ENCODE peak calls at places on chromosomes 13 and 19, in nine cellular contexts. J is mesendoderm, E is ascending aorta, G is heart left ventricle, C is breast epithelium, X is psoas muscle, A is tibial nerve, N is fibroblast of lung, K is lung. V is an unnamed sample.

GRCh38 chr19:54137913-54138776 is 583 bp downstream of the CNOT3 start:
- DNase-seq in X (peak; percentile 73), N (no peak), C (no peak), J (peak; percentile 27), G (no peak), K (no peak), E (no peak), A (no peak), V (peak; percentile 47)

GRCh38 chr19:42282036-42282762 is 13.1 kb downstream of the CIC start:
- DNase-seq in C (no peak), N (peak; percentile 52), X (peak; percentile 65), K (no peak), G (no peak), J (no peak), E (no peak), A (peak; percentile 34), V (no peak)

GRCh38 chr13:79194272-79194671 is 211.8 kb downstream of the RBM26 start:
- DNase-seq in A (no peak), E (no peak), J (no peak), X (no peak), C (no peak), K (no peak), N (no peak), G (no peak), V (peak; percentile 18)

GRCh38 chr13:38264363-38265134 is 85.1 kb upstream of the UFM1 start:
- DNase-seq in G (no peak), N (no peak), E (no peak), A (no peak), C (no peak), J (no peak), X (no peak), K (no peak), V (no peak)

GRCh38 chr13:49220035-49220855 is at the start of gene MLNR:
- DNase-seq in X (peak; percentile 58), J (peak; percentile 72), N (peak; percentile 40), E (no peak), G (no peak), A (no peak), K (no peak), C (no peak), V (no peak)

GRCh38 chr13:112333756-112334543 is 42.2 kb upstream of the SPACA7 start:
- DNase-seq in C (no peak), J (no peak), G (no peak), X (no peak), N (peak; percentile 5), E (no peak), A (no peak), K (no peak), V (no peak)

GRCh38 chr19:6925801-6926751 is 38.7 kb downstream of the ADGRE1 start:
- DNase-seq in E (no peak), K (no peak), N (no peak), G (no peak), C (no peak), A (no peak), X (no peak), J (no peak), V (no peak)

GRCh38 chr13:97986841-97987240 is 33.4 kb downstream of the IPO5 start:
- DNase-seq in X (no peak), C (no peak), G (no peak), N (no peak), A (peak; percentile 15), K (no peak), E (no peak), J (no peak), V (no peak)

GRCh38 chr19:3687774-3688706 is 12.2 kb downstream of the PIP5K1C start:
- DNase-seq in A (no peak), E (no peak), K (no peak), G (no peak), N (no peak), C (peak; percentile 78), J (peak; percentile 58), X (no peak), V (peak; percentile 32)

GRCh38 chr19:58296086-58296485 is 9.1 kb upstream of the ERVK3-1 start:
- DNase-seq in X (no peak), E (no peak), A (no peak), N (no peak), G (no peak), K (no peak), C (no peak), J (no peak), V (no peak)
- H3K36me3 ChIP-seq in X (peaks cover 23% of the 10 kb centered on the region), E (peaks cover 99% of the 10 kb centered on the region), A (peaks cover 100% of the 10 kb centered on the region), N (peaks cover 21% of the 10 kb centered on the region), G (peaks cover 96% of the 10 kb centered on the region), K (peaks cover 38% of the 10 kb centered on the region), C (peaks cover 16% of the 10 kb centered on the region), J (peaks cover 27% of the 10 kb centered on the region), V (peaks cover 23% of the 10 kb centered on the region)

GRCh38 chr19:55720214-55720746 is 17.9 kb downstream of the NLRP9 start:
- DNase-seq in J (no peak), N (no peak), X (no peak), E (no peak), C (no peak), A (no peak), K (no peak), G (no peak), V (no peak)

GRCh38 chr19:55720801-55721200 is 17.4 kb downstream of the NLRP9 start:
- DNase-seq in G (no peak), E (no peak), J (no peak), N (no peak), C (no peak), X (no peak), K (no peak), A (no peak), V (no peak)

GRCh38 chr19:55723491-55723890 is 14.7 kb downstream of the NLRP9 start:
- DNase-seq in N (no peak), G (no peak), E (no peak), A (no peak), K (no peak), X (no peak), J (no peak), C (no peak), V (no peak)
- H3K27me3 ChIP-seq in N (no peaks in the 10 kb centered on the region), G (peaks cover 9% of the 10 kb centered on the region), E (no peaks in the 10 kb centered on the region), A (no peaks in the 10 kb centered on the region), K (peaks cover 4% of the 10 kb centered on the region), X (peaks cover 3% of the 10 kb centered on the region), J (no peaks in the 10 kb centered on the region), C (peaks cover 12% of the 10 kb centered on the region), V (no peaks in the 10 kb centered on the region)

GRCh38 chr19:10823690-10824089 is 12.3 kb downstream of the TMED1 start:
- DNase-seq in K (no peak), N (no peak), J (no peak), A (no peak), C (no peak), E (no peak), X (no peak), G (no peak), V (no peak)
- H3K36me3 ChIP-seq in K (peaks cover 9% of the 10 kb centered on the region), N (peaks cover 32% of the 10 kb centered on the region), J (peaks cover 5% of the 10 kb centered on the region), A (peaks cover 89% of the 10 kb centered on the region), C (no peaks in the 10 kb centered on the region), E (peaks cover 80% of the 10 kb centered on the region), X (peaks cover 3% of the 10 kb centered on the region), G (peaks cover 85% of the 10 kb centered on the region), V (peaks cover 35% of the 10 kb centered on the region)

GRCh38 chr13:73334459-73334858 is 275.7 kb downstream of the KLF5 start:
- DNase-seq in K (no peak), X (no peak), J (no peak), G (no peak), E (no peak), C (no peak), A (no peak), N (no peak), V (no peak)
- H3K27me3 ChIP-seq in K (no peaks in the 10 kb centered on the region), X (no peaks in the 10 kb centered on the region), J (no peaks in the 10 kb centered on the region), G (no peaks in the 10 kb centered on the region), E (no peaks in the 10 kb centered on the region), C (no peaks in the 10 kb centered on the region), A (no peaks in the 10 kb centered on the region), N (no peaks in the 10 kb centered on the region), V (no peaks in the 10 kb centered on the region)

GRCh38 chr19:843836-844299 is 3.1 kb downstream of the PRTN3 start:
- DNase-seq in K (no peak), N (no peak), E (no peak), G (no peak), C (no peak), A (no peak), X (no peak), J (no peak), V (no peak)

GRCh38 chr19:844300-844971 is 3.6 kb downstream of the PRTN3 start:
- DNase-seq in E (no peak), K (no peak), J (no peak), C (no peak), A (no peak), X (peak; percentile 46), G (no peak), N (no peak), V (no peak)

GRCh38 chr19:839146-839872 is 1.5 kb upstream of the PRTN3 start:
- DNase-seq in G (no peak), E (no peak), N (no peak), J (no peak), A (no peak), K (no peak), X (no peak), C (no peak), V (no peak)

GRCh38 chr19:843180-843835 is 2.5 kb downstream of the PRTN3 start:
- DNase-seq in C (no peak), E (no peak), K (no peak), A (no peak), N (no peak), G (no peak), J (peak; percentile 51), X (no peak), V (no peak)

DNA sequence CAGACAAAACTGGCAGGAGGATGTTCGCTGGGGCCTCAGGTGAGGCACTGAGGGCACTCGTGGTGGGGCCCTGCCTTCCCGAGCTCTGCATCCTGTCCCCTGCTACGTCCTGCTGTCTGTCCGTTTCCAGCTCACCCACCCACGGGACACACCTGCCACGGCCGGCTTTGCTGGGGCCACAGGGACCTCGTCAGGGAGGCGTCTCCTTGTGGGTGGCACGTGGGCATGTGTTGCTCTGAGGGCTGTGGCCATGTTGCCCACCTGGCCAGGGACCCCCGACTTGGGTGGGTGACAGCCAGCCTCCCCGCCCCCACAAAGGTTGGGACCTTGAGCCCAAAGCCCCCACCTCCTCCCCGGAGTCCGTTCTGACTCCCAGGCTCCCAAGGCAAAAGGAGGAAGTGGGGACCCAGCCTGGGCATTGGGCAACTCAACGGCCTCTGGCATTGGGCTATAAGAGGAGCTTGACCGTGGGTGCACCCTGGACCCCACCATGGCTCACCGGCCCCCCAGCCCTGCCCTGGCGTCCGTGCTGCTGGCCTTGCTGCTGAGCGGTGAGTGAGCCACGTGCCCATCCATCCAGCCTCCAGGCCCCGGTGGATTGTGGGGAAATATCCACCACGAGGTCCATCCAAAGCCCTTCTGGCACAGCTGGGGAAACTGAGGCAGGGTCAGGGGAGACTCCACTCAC is at the start of gene PRTN3:
- DNase-seq in K (no peak), X (no peak), C (no peak), G (no peak), J (no peak), A (no peak), E (no peak), N (no peak), V (no peak)
- H3K36me3 ChIP-seq in K (no peaks in the 10 kb centered on the region), X (no peaks in the 10 kb centered on the region), C (no peaks in the 10 kb centered on the region), G (no peaks in the 10 kb centered on the region), J (no peaks in the 10 kb centered on the region), A (no peaks in the 10 kb centered on the region), E (no peaks in the 10 kb centered on the region), N (no peaks in the 10 kb centered on the region), V (no peaks in the 10 kb centered on the region)

V was measured in CD8-positive, alpha-beta T cell.